ENCODE peak calls at places on chromosomes 6 and 20, in five cellular contexts. R is fibroblast of lung, C is lower lobe of right lung, W is A549, F is tibial nerve. E is an unnamed sample.

GRCh38 chr20:57947421-57948176 is 237.8 kb upstream of the PMEPA1 start:
- DNase-seq in R (peak; percentile 13), C (no peak), W (no peak), F (no peak), E (no peak)

GRCh38 chr6:92433911-92434310 is 985.4 kb downstream of the EPHA7 start:
- DNase-seq in R (no peak), C (no peak), W (no peak), F (no peak), E (no peak)

GRCh38 chr6:13924949-13925881 is at the start of gene RNF182:
- DNase-seq in R (peak; percentile 6), C (no peak), W (no peak), F (no peak), E (no peak)

GRCh38 chr6:55898342-55898741 is 23.0 kb upstream of the BMP5 start:
- DNase-seq in R (no peak), C (no peak), W (peak; percentile 12), F (no peak), E (no peak)

GRCh38 chr6:111013144-111013905 is 31.5 kb downstream of the RPF2 start:
- DNase-seq in R (no peak), C (no peak), W (no peak), F (no peak), E (no peak)

GRCh38 chr6:113903666-113904330 is 46.7 kb downstream of the MARCKS start:
- DNase-seq in R (peak; percentile 42), C (no peak), W (no peak), F (peak; percentile 38), E (no peak)

GRCh38 chr20:52490715-52491430 is 299.3 kb upstream of the ZFP64 start:
- DNase-seq in R (peak; percentile 69), C (no peak), W (peak; percentile 42), F (no peak), E (no peak)

GRCh38 chr6:117227245-117227962 is 38.0 kb upstream of the VGLL2 start:
- DNase-seq in R (no peak), C (no peak), W (no peak), F (no peak), E (no peak)

GRCh38 chr6:31620586-31621319 is at the start of gene PRRC2A:
- DNase-seq in R (peak; percentile 68), C (no peak), W (no peak), F (peak; percentile 98), E (peak; percentile 64)

GRCh38 chr6:81788748-81789147 is 36.3 kb upstream of the TENT5A start:
- DNase-seq in R (no peak), C (no peak), W (no peak), F (no peak), E (no peak)

GRCh38 chr6:106146852-106147351 is 60.8 kb downstream of the PRDM1 start:
- DNase-seq in R (no peak), C (no peak), W (no peak), F (no peak), E (no peak)

GRCh38 chr20:6623989-6624388 is 143.5 kb upstream of the BMP2 start:
- DNase-seq in R (no peak), C (no peak), W (no peak), F (no peak), E (no peak)

GRCh38 chr20:32216396-32217142 is 8.9 kb downstream of the POFUT1 start:
- DNase-seq in R (no peak), C (no peak), W (no peak), F (no peak), E (no peak)

GRCh38 chr20:32215147-32215546 is 7.5 kb downstream of the POFUT1 start:
- DNase-seq in R (no peak), C (no peak), W (no peak), F (no peak), E (no peak)

GRCh38 chr20:32213870-32214269 is 6.2 kb downstream of the POFUT1 start:
- DNase-seq in R (no peak), C (no peak), W (no peak), F (no peak), E (no peak)

GRCh38 chr20:32215729-32216128 is 8.0 kb downstream of the POFUT1 start:
- DNase-seq in R (no peak), C (no peak), W (no peak), F (no peak), E (no peak)

DNA sequence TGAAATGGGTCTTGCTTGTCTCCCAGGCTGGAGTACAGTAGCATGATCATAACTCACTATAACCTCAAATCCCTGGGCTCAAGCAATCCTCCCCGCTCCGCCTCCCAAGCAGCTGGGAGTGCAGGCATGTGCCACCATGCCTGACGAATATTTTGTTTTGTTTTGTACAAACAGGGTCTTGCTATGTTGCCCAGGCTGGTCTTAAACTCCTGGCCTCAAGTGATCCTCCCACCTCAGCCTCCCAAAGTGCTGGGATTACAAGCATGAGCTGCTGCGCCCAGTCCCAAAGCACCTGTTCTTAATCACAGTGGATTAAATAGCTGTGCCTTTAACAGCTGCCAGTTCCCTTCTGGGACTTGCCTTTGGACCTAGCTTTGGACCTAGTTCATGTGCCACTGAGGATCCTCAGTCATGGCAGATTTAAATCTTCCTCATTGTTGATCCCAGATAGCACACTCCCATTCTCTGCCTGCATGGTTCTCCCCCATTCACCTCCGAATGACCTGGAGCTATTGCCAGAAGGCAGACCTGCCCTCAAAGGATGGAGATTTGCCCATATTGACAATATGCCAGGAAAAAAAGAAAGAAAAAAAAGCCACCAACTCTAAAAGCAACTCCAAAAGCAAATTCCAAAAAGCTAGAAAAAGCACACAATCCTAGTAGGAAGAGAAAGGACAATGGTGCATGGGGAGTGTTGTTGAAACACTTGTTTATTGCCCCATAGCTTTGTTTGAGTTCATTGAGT is 10.6 kb downstream of the POFUT1 start:
- DNase-seq in R (no peak), C (no peak), W (no peak), F (no peak), E (no peak)
- H3K27ac ChIP-seq in R (no peak overlapping the region), C (no peak overlapping the region), W (no peak overlapping the region), F (peak overlapping the region; percentile 27), E (no peak overlapping the region)

GRCh38 chr20:23061262-23061661 is 11.8 kb upstream of the THBD start:
- DNase-seq in R (no peak), C (no peak), W (no peak), F (no peak), E (no peak)
- H3K27ac ChIP-seq in R (peak overlapping the region; percentile 46), C (peak overlapping the region; percentile 22), W (peak overlapping the region; percentile 8), F (no peak overlapping the region), E (no peak overlapping the region)

GRCh38 chr20:25225642-25226432 is 22.0 kb upstream of the PYGB start:
- DNase-seq in R (no peak), C (no peak), W (no peak), F (no peak), E (no peak)

GRCh38 chr20:25223765-25224720 is 23.8 kb upstream of the PYGB start:
- DNase-seq in R (no peak), C (no peak), W (no peak), F (no peak), E (no peak)

GRCh38 chr20:25227317-25227831 is 20.5 kb upstream of the PYGB start:
- DNase-seq in R (peak; percentile 68), C (no peak), W (peak; percentile 68), F (no peak), E (no peak)

GRCh38 chr20:25224941-25225340 is 22.9 kb upstream of the PYGB start:
- DNase-seq in R (no peak), C (no peak), W (no peak), F (no peak), E (no peak)

GRCh38 chr20:25226433-25227316 is 21.2 kb upstream of the PYGB start:
- DNase-seq in R (no peak), C (peak; percentile 60), W (no peak), F (no peak), E (no peak)
- H3K27ac ChIP-seq in R (no peak overlapping the region), C (peak overlapping the region; percentile 57), W (peak overlapping the region; percentile 79), F (no peak overlapping the region), E (no peak overlapping the region)

GRCh38 chr6:159756508-159756907 is 5.3 kb upstream of the ACAT2 start:
- DNase-seq in R (no peak), C (no peak), W (no peak), F (no peak), E (no peak)

GRCh38 chr6:159753081-159753872 is 8.6 kb upstream of the ACAT2 start:
- DNase-seq in R (peak; percentile 29), C (no peak), W (no peak), F (no peak), E (no peak)

GRCh38 chr6:159758031-159759001 is 3.5 kb upstream of the ACAT2 start:
- DNase-seq in R (no peak), C (no peak), W (peak; percentile 33), F (no peak), E (no peak)

GRCh38 chr6:159754401-159754800 is 7.4 kb upstream of the ACAT2 start:
- DNase-seq in R (no peak), C (no peak), W (no peak), F (no peak), E (no peak)

GRCh38 chr6:159754959-159755914 is 6.6 kb upstream of the ACAT2 start:
- DNase-seq in R (peak; percentile 11), C (no peak), W (no peak), F (no peak), E (peak; percentile 14)
- H3K27ac ChIP-seq in R (no peak overlapping the region), C (no peak overlapping the region), W (no peak overlapping the region), F (no peak overlapping the region), E (no peak overlapping the region)

DNA sequence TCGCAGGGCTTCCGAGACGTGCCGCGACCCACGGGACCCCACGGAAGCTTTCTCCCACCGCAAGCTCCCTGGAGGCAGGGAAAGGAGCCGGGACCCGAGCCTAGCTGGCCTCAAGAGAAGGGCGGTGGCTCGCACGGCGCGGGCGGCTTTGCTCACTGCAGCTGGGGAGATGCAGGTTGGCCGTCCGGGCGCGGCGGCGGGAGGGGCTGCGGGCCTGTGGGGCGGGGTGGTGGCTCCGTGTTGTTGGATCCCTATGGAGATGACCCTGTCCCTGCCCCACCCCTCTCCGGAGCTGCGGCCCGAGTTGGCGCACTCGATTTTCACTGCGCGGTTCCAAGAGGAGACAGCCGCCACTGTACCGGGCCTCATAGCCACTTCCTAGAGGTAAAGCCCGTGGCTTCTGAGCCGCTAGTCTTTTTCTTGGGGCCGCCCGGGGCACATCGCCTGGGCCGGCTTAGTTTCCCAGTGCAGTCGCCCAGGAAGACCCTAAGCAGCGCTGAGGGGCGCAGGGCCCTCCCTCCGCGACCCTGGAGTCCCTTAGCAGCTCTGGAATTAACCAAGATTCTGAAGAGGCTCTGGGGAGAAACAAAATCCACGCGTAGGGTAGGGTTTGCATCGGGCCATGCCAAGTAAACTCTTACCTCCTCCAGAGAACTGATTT is at the start of gene ECT2L:
- DNase-seq in R (peak; percentile 68), C (peak; percentile 74), W (no peak), F (peak; percentile 29), E (no peak)
- H3K27ac ChIP-seq in R (peak within 1 kb of the TSS; percentile 55), C (peak within 1 kb of the TSS; percentile 53), W (no peak within 1 kb of the TSS), F (peak within 1 kb of the TSS; percentile 66), E (no peak within 1 kb of the TSS)

DNA sequence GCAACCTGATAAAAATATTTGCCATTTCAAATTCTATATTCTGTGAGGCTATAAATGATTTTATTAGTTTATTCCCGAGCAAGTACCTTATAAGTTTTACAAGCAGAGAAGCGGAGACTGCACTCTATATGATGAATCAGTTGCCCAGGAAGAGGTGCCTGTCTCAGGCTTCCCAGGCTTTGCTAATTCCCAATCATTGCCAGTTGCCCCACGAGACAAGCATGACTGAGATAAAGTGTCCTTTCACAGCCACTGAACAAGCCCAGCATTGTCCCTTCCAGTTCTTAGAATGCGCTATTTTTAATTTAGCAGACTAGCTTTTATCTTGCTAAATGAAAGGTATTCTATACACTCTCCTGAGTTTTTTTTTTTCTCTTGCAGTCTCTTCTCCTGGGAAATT is 260.7 kb downstream of the ALDH8A1 start:
- DNase-seq in R (no peak), C (no peak), W (no peak), F (no peak), E (peak; percentile 71)
- H3K27ac ChIP-seq in R (no peak overlapping the region), C (no peak overlapping the region), W (no peak overlapping the region), F (no peak overlapping the region), E (peak overlapping the region; percentile 86)